ENCODE peak calls at places on chromosome 2, in seven cellular contexts. K is transverse colon, V is K562, S is stomach, R is HepG2, Q is suprapubic skin, M is sigmoid colon. Z is an unnamed sample.

GRCh38 chr2:242010567-242011513 is 141.3 kb downstream of the RTP5 start:
- DNase-seq in R (no peak), S (no peak), M (peak; percentile 43), V (no peak), K (peak; percentile 7), Q (peak; percentile 69), Z (no peak)

GRCh38 chr2:20626698-20627471 is 24.0 kb downstream of the HS1BP3 start:
- DNase-seq in V (no peak), Q (no peak), K (no peak), M (peak; percentile 66), S (no peak), R (no peak), Z (peak; percentile 54)

GRCh38 chr2:45024600-45025291 is 15.5 kb upstream of the SIX2 start:
- DNase-seq in S (no peak), R (no peak), Q (no peak), V (peak; percentile 18), K (no peak), M (no peak), Z (peak; percentile 64)

GRCh38 chr2:105933906-105934305 is 189.2 kb downstream of the NCK2 start:
- DNase-seq in M (no peak), V (peak; percentile 40), R (no peak), K (no peak), Q (peak; percentile 26), S (no peak), Z (no peak)

GRCh38 chr2:58734365-58734764 is 493.2 kb upstream of the FANCL start:
- DNase-seq in S (no peak), K (no peak), M (no peak), Q (no peak), R (peak; percentile 35), V (peak; percentile 35), Z (no peak)

GRCh38 chr2:241296767-241297166 is 18.7 kb downstream of the HDLBP start:
- DNase-seq in R (no peak), M (no peak), K (no peak), S (no peak), V (no peak), Q (no peak), Z (no peak)

GRCh38 chr2:127740665-127741287 is 39.5 kb downstream of the SFT2D3 start:
- DNase-seq in M (no peak), V (no peak), R (no peak), K (no peak), Q (no peak), S (no peak), Z (no peak)

GRCh38 chr2:130850788-130851623 is 14.3 kb downstream of the ARHGEF4 start:
- DNase-seq in S (no peak), Q (no peak), R (no peak), K (no peak), M (no peak), V (no peak), Z (peak; percentile 51)

GRCh38 chr2:205758051-205758450 is 75.8 kb downstream of the NRP2 start:
- DNase-seq in K (no peak), V (no peak), S (no peak), Q (no peak), M (peak; percentile 72), R (no peak), Z (no peak)

GRCh38 chr2:127640082-127641072 is 5.6 kb upstream of the GPR17 start:
- DNase-seq in R (peak; percentile 44), V (no peak), S (no peak), K (no peak), Q (no peak), M (no peak), Z (no peak)

GRCh38 chr2:233387667-233388528 is 33.6 kb downstream of the DGKD start:
- DNase-seq in M (peak; percentile 97), K (peak; percentile 75), R (peak; percentile 85), Q (peak; percentile 91), V (no peak), S (peak; percentile 88), Z (peak; percentile 79)

GRCh38 chr2:161223139-161223732 is 63.0 kb downstream of the TANK start:
- DNase-seq in S (no peak), R (peak; percentile 51), V (peak; percentile 58), K (no peak), M (no peak), Q (no peak), Z (no peak)

GRCh38 chr2:175687465-175687864 is 314.6 kb downstream of the LNPK start:
- DNase-seq in K (no peak), V (no peak), S (no peak), M (no peak), Q (no peak), R (no peak), Z (no peak)

GRCh38 chr2:28162538-28162937 is 230.1 kb upstream of the FOSL2 start:
- DNase-seq in K (no peak), S (no peak), V (no peak), Q (no peak), M (no peak), R (no peak), Z (no peak)

GRCh38 chr2:157184161-157184910 is 73.2 kb upstream of the GALNT5 start:
- DNase-seq in V (no peak), R (no peak), M (no peak), K (no peak), Q (no peak), S (no peak), Z (no peak)

GRCh38 chr2:203527719-203528118 is 7.4 kb downstream of the RAPH1 start:
- DNase-seq in K (no peak), S (no peak), R (no peak), M (no peak), Q (no peak), V (no peak), Z (no peak)

GRCh38 chr2:204947448-204947847 is 402.2 kb downstream of the PARD3B start:
- DNase-seq in R (peak; percentile 51), K (no peak), Q (no peak), M (no peak), S (no peak), V (no peak), Z (no peak)

GRCh38 chr2:149068996-149069888 is 30.7 kb downstream of the LYPD6B start:
- DNase-seq in M (no peak), V (no peak), S (no peak), K (no peak), Q (no peak), R (no peak), Z (no peak)

GRCh38 chr2:191325651-191326365 is 80.6 kb downstream of the MYO1B start:
- DNase-seq in S (no peak), Q (no peak), V (no peak), K (no peak), M (no peak), R (no peak), Z (no peak)

GRCh38 chr2:71862921-71863320 is 284.7 kb downstream of the CYP26B1 start:
- DNase-seq in K (no peak), V (no peak), S (no peak), M (no peak), Q (no peak), R (no peak), Z (no peak)

GRCh38 chr2:152718909-152719645 is 657 bp downstream of the ARL6IP6 start:
- DNase-seq in V (peak; percentile 87), K (peak; percentile 81), Q (no peak), S (peak; percentile 51), R (peak; percentile 63), M (peak; percentile 65), Z (peak; percentile 71)

GRCh38 chr2:204072443-204073324 is 136.1 kb downstream of the ICOS start:
- DNase-seq in Q (no peak), V (peak; percentile 30), K (peak; percentile 44), M (no peak), R (peak; percentile 11), S (no peak), Z (peak; percentile 23)

GRCh38 chr2:43595603-43596412 is at the start of gene THADA:
- DNase-seq in S (peak; percentile 99), K (peak; percentile 100), V (peak; percentile 99), Q (peak; percentile 100), R (peak; percentile 99), M (peak; percentile 100), Z (peak; percentile 95)

GRCh38 chr2:27133195-27133875 is 1.1 kb downstream of the PREB start:
- DNase-seq in M (no peak), S (no peak), V (peak; percentile 30), R (no peak), K (no peak), Q (no peak), Z (no peak)

GRCh38 chr2:167135691-167136090 is 247.4 kb downstream of the XIRP2 start:
- DNase-seq in S (no peak), R (no peak), V (no peak), Q (no peak), K (no peak), M (no peak), Z (no peak)

GRCh38 chr2:66578067-66578852 is 143.3 kb downstream of the MEIS1 start:
- DNase-seq in V (no peak), K (no peak), Q (no peak), M (peak; percentile 72), S (no peak), R (no peak), Z (no peak)

DNA sequence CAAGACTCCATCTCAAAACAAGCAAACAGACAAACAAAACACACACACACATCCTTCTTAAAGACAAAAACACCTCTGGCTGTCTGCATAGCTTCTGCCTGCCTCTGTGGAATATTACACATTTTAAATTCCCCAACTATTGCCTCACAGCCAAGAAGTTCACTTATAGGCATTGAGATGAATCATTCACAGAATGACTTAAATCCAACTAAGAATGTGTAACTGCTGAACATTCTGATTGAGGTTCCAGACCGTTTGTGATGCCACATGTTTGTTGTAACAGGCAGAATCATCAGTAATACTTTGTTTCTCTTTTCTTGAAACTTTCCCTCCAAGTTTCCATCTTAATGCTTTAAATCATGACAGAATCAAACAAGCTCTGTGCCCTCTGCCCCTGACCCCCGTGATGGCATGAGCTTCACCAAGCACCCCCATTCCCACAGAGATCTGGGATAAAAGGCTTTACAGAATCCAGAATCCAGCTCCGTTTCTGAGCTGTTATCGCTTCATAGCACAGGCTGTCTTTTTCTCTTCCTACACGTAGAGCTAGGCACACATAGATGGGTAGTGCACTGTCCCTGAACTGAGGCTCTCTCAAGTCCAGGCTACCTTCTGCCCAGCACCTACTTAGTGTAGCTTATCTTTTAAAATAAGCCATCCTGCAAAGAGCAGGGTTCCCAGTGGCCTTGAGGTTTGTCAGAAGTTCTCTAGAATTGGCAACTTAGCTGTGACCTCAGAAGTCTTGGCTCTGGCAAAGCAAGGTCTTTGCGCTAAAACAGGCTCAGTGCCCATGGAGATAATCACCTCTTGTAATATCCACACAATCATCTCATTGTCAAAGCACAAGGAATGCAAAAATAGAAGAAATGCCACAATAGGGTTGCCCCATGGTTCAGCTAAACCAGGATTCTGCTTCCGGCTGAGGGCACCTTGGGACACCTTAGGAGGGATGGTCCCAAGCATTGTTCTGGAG is 32.9 kb downstream of the EPAS1 start:
- DNase-seq in Q (peak; percentile 18), S (no peak), M (no peak), R (peak; percentile 67), V (no peak), K (no peak), Z (no peak)
- TF ChIP-seq EP300 in Q (no peak), S (no peak), M (no peak), R (no peak), V (no peak), K (no peak), Z (no peak)

GRCh38 chr2:231725476-231725875 is 17.2 kb downstream of the PTMA start:
- DNase-seq in S (no peak), Q (no peak), K (no peak), R (no peak), V (no peak), M (peak; percentile 52), Z (no peak)
- TF ChIP-seq POLR2AphosphoS5 in S (no peak), Q (no peak), K (no peak), R (no peak), V (no peak), M (no peak), Z (no peak)

GRCh38 chr2:65390134-65390533 is 42.3 kb downstream of the SPRED2 start:
- DNase-seq in S (peak; percentile 66), V (no peak), Q (no peak), M (peak; percentile 76), R (no peak), K (peak; percentile 71), Z (no peak)
- TF ChIP-seq EP300 in S (no peak), V (no peak), Q (no peak), M (no peak), R (no peak), K (no peak), Z (no peak)

GRCh38 chr2:68732036-68732435 is 2.6 kb upstream of the ARHGAP25 start:
- DNase-seq in V (no peak), M (no peak), R (no peak), S (no peak), Q (no peak), K (peak; percentile 23), Z (peak; percentile 51)
- TF ChIP-seq POLR2AphosphoS5 in V (no peak), M (no peak), R (no peak), S (no peak), Q (no peak), K (no peak), Z (no peak)

Z was measured in upper lobe of left lung.